ENCODE peak calls at places on chromosomes 6 and 20, in eight cellular contexts. One of them, this sample, is unnamed.

GRCh38 chr20:49969946-49970345 is 12.8 kb upstream of the SNAI1 start:
- DNase-seq in fibroblast of lung: no peak
- DNase-seq in astrocyte: no peak
- DNase-seq in IMR-90: no peak
- DNase-seq in neural progenitor cell: no peak
- DNase-seq in HepG2: no peak
- DNase-seq in SK-N-SH: no peak
- DNase-seq in endothelial cell of umbilical vein: no peak
- DNase-seq in this sample: peak; percentile 81

GRCh38 chr20:8932192-8933150 is 136.4 kb upstream of the PLCB4 start:
- DNase-seq in astrocyte: peak; percentile 65
- DNase-seq in neural progenitor cell: no peak
- DNase-seq in fibroblast of lung: peak; percentile 21
- DNase-seq in endothelial cell of umbilical vein: peak; percentile 73
- DNase-seq in SK-N-SH: no peak
- DNase-seq in IMR-90: peak; percentile 67
- DNase-seq in HepG2: no peak
- DNase-seq in this sample: peak; percentile 66

GRCh38 chr6:25623065-25623464 is 28.9 kb upstream of the SCGN start:
- DNase-seq in IMR-90: no peak
- DNase-seq in astrocyte: no peak
- DNase-seq in endothelial cell of umbilical vein: no peak
- DNase-seq in SK-N-SH: no peak
- DNase-seq in neural progenitor cell: no peak
- DNase-seq in HepG2: no peak
- DNase-seq in fibroblast of lung: no peak
- DNase-seq in this sample: no peak

GRCh38 chr6:132919028-132919427 is 104.7 kb downstream of the RPS12 start:
- DNase-seq in fibroblast of lung: peak; percentile 84
- DNase-seq in SK-N-SH: peak; percentile 6
- DNase-seq in astrocyte: peak; percentile 43
- DNase-seq in HepG2: no peak
- DNase-seq in IMR-90: peak; percentile 36
- DNase-seq in endothelial cell of umbilical vein: peak; percentile 90
- DNase-seq in neural progenitor cell: no peak
- DNase-seq in this sample: no peak

GRCh38 chr20:49501917-49502316 is 19.4 kb upstream of the KCNB1 start:
- DNase-seq in astrocyte: peak; percentile 31
- DNase-seq in SK-N-SH: no peak
- DNase-seq in endothelial cell of umbilical vein: peak; percentile 14
- DNase-seq in HepG2: peak; percentile 57
- DNase-seq in IMR-90: peak; percentile 26
- DNase-seq in neural progenitor cell: peak; percentile 21
- DNase-seq in fibroblast of lung: peak; percentile 10
- DNase-seq in this sample: peak; percentile 37

GRCh38 chr20:20440473-20440872 is 72.6 kb downstream of the INSM1 start:
- DNase-seq in IMR-90: no peak
- DNase-seq in HepG2: no peak
- DNase-seq in endothelial cell of umbilical vein: no peak
- DNase-seq in SK-N-SH: no peak
- DNase-seq in fibroblast of lung: no peak
- DNase-seq in neural progenitor cell: no peak
- DNase-seq in astrocyte: no peak
- DNase-seq in this sample: no peak

GRCh38 chr6:143276436-143276835 is 174.1 kb downstream of the ADAT2 start:
- DNase-seq in IMR-90: no peak
- DNase-seq in endothelial cell of umbilical vein: no peak
- DNase-seq in SK-N-SH: no peak
- DNase-seq in neural progenitor cell: no peak
- DNase-seq in HepG2: no peak
- DNase-seq in fibroblast of lung: no peak
- DNase-seq in astrocyte: no peak
- DNase-seq in this sample: no peak

GRCh38 chr6:31094389-31094881 is 17.9 kb downstream of the C6orf15 start:
- DNase-seq in endothelial cell of umbilical vein: peak; percentile 88
- DNase-seq in SK-N-SH: no peak
- DNase-seq in HepG2: no peak
- DNase-seq in IMR-90: no peak
- DNase-seq in astrocyte: no peak
- DNase-seq in neural progenitor cell: no peak
- DNase-seq in fibroblast of lung: no peak
- DNase-seq in this sample: peak; percentile 83

GRCh38 chr20:20551409-20551808 is 161.0 kb downstream of the RALGAPA2 start:
- DNase-seq in endothelial cell of umbilical vein: no peak
- DNase-seq in SK-N-SH: peak; percentile 12
- DNase-seq in HepG2: no peak
- DNase-seq in neural progenitor cell: no peak
- DNase-seq in IMR-90: no peak
- DNase-seq in fibroblast of lung: no peak
- DNase-seq in astrocyte: no peak
- DNase-seq in this sample: peak; percentile 38

GRCh38 chr6:148653138-148653776 is 93.6 kb upstream of the UST start:
- DNase-seq in endothelial cell of umbilical vein: no peak
- DNase-seq in astrocyte: peak; percentile 6
- DNase-seq in fibroblast of lung: no peak
- DNase-seq in neural progenitor cell: peak; percentile 51
- DNase-seq in SK-N-SH: no peak
- DNase-seq in IMR-90: no peak
- DNase-seq in HepG2: no peak
- DNase-seq in this sample: peak; percentile 33

GRCh38 chr6:7153807-7154206 is 46.0 kb downstream of the RREB1 start:
- DNase-seq in IMR-90: no peak
- DNase-seq in endothelial cell of umbilical vein: no peak
- DNase-seq in HepG2: no peak
- DNase-seq in fibroblast of lung: no peak
- DNase-seq in astrocyte: no peak
- DNase-seq in neural progenitor cell: no peak
- DNase-seq in SK-N-SH: no peak
- DNase-seq in this sample: no peak

DNA sequence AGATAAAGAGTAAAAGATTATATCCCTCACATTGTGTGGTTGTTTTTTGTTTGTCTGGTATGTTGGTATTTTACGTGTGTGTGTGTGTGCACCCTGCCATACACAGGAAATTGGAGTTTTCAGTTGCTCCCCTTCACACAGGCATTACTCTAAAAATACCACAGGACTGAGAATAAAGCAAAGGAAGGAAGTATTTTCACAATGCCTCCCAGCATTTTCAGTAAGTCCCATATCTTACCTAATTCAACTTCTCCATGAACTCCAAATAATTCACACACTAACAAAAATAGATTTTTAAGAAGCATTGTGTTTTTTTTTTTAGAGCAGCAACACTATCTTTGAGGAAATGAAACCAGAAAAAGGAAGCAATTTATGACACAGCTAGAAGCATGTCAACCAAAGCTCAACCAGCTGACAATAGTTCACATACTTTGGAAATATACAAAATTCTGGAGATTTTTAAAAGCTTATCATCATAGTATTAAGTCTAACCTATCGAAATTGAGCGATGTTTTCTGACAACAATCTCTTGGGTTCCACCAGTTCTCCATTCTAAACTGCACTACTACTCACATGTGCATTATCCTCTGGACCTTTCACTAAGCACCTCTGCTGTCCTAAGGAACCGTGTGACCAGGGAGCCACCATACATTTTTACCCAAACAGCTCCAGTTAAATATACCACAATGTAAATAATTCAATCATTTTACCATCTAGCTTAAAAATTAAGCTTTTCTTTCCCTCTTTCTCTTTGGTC is 2.1 kb downstream of the UBE2J1 start:
- DNase-seq in endothelial cell of umbilical vein: peak; percentile 92
- DNase-seq in astrocyte: peak; percentile 56
- DNase-seq in neural progenitor cell: no peak
- DNase-seq in fibroblast of lung: no peak
- DNase-seq in IMR-90: no peak
- DNase-seq in HepG2: no peak
- DNase-seq in SK-N-SH: no peak
- DNase-seq in this sample: no peak
- H3K4me3 ChIP-seq in endothelial cell of umbilical vein: no peak overlapping the region
- H3K4me3 ChIP-seq in astrocyte: peak overlapping the region; percentile 89
- H3K4me3 ChIP-seq in neural progenitor cell: no peak overlapping the region
- H3K4me3 ChIP-seq in fibroblast of lung: no peak overlapping the region
- H3K4me3 ChIP-seq in IMR-90: no peak overlapping the region
- H3K4me3 ChIP-seq in HepG2: peak overlapping the region; percentile 32
- H3K4me3 ChIP-seq in SK-N-SH: peak overlapping the region; percentile 89
- H3K4me3 ChIP-seq in this sample: peak overlapping the region; percentile 87

GRCh38 chr6:44048277-44048676 is 79.0 kb downstream of the MRPL14 start:
- DNase-seq in fibroblast of lung: no peak
- DNase-seq in neural progenitor cell: no peak
- DNase-seq in SK-N-SH: no peak
- DNase-seq in astrocyte: no peak
- DNase-seq in endothelial cell of umbilical vein: no peak
- DNase-seq in HepG2: no peak
- DNase-seq in IMR-90: no peak
- DNase-seq in this sample: no peak
- H3K4me2 ChIP-seq in fibroblast of lung: no peak overlapping the region
- H3K4me2 ChIP-seq in neural progenitor cell: no peak overlapping the region
- H3K4me2 ChIP-seq in SK-N-SH: no peak overlapping the region
- H3K4me2 ChIP-seq in astrocyte: no peak overlapping the region
- H3K4me2 ChIP-seq in endothelial cell of umbilical vein: no peak overlapping the region
- H3K4me2 ChIP-seq in HepG2: no peak overlapping the region
- H3K4me2 ChIP-seq in IMR-90: no peak overlapping the region
- H3K4me2 ChIP-seq in this sample: peak overlapping the region; percentile 54

GRCh38 chr6:81668615-81669047 is 83.8 kb downstream of the TENT5A start:
- DNase-seq in endothelial cell of umbilical vein: no peak
- DNase-seq in astrocyte: no peak
- DNase-seq in SK-N-SH: no peak
- DNase-seq in fibroblast of lung: no peak
- DNase-seq in IMR-90: no peak
- DNase-seq in neural progenitor cell: no peak
- DNase-seq in HepG2: no peak
- DNase-seq in this sample: no peak

DNA sequence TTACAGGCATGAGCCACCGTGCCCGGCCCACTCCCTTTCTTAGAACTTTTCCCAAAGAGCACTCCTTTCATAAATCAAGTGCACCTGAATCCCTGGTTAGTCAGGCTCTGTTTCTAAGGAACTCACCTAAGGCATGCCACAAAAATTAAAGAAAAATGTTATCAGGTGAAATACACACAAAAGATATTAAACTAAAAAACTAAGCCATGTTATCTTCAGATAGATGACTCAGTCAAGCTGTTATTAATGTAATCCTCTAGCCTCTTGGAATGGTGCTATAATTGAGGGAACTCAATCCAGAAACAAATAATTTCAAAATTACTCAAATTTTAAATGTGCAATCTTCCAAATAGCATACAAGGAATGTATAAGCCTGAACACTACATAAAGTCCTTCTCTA is 83.0 kb downstream of the TENT5A start:
- DNase-seq in HepG2: no peak
- DNase-seq in neural progenitor cell: no peak
- DNase-seq in astrocyte: no peak
- DNase-seq in IMR-90: no peak
- DNase-seq in SK-N-SH: no peak
- DNase-seq in fibroblast of lung: no peak
- DNase-seq in endothelial cell of umbilical vein: no peak
- DNase-seq in this sample: no peak
- TF ChIP-seq CTCF in HepG2: no peak
- TF ChIP-seq CTCF in neural progenitor cell: no peak
- TF ChIP-seq CTCF in astrocyte: no peak
- TF ChIP-seq CTCF in IMR-90: no peak
- TF ChIP-seq CTCF in SK-N-SH: no peak
- TF ChIP-seq CTCF in fibroblast of lung: no peak
- TF ChIP-seq CTCF in endothelial cell of umbilical vein: no peak
- TF ChIP-seq CTCF in this sample: no peak

DNA sequence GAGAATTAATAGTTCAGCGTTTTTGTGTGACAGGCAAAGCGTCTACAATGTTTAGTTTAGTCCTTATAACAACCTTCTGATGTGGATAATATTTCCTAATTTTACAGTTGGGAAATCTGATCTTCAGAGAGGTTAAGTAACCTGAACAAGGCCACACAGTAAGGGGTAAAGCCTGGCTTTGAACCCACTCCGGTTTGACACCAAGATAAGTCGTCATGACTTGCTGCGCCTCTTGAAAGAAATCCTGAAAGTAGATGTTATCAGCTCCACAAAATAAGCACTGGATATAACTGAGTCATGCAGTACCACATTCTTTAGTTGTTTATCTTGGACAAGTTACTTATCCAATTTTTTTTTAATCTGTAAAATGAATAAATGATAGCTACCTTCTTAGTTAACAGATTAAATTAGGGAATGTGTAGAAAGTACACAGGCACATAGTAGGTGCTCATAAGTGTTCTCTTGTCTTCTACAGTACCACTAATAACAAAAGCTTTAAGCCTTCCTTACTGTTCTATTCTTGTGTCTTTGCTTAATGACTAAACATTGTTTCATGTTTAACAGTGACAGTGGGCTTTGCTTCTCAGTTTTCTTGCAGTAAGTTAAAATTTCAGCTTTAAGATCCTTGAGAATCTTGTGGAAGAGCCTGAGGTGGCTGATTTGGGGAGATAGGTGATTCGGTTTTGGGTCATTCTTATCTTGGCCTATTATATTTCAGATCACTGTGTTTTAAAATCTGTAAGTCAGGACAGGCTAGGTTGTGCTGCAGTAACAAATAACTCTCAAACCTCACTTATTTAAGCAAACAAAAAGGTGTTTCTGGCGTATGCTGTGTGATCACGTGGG is 2.1 kb downstream of the HIVEP1 start:
- DNase-seq in endothelial cell of umbilical vein: peak; percentile 83
- DNase-seq in IMR-90: peak; percentile 90
- DNase-seq in neural progenitor cell: no peak
- DNase-seq in SK-N-SH: no peak
- DNase-seq in fibroblast of lung: peak; percentile 72
- DNase-seq in HepG2: no peak
- DNase-seq in astrocyte: peak; percentile 92
- DNase-seq in this sample: peak; percentile 86
- H3K4me3 ChIP-seq in endothelial cell of umbilical vein: peak overlapping the region; percentile 62
- H3K4me3 ChIP-seq in IMR-90: no peak overlapping the region
- H3K4me3 ChIP-seq in neural progenitor cell: peak overlapping the region; percentile 85
- H3K4me3 ChIP-seq in SK-N-SH: peak overlapping the region; percentile 89
- H3K4me3 ChIP-seq in fibroblast of lung: peak overlapping the region; percentile 80
- H3K4me3 ChIP-seq in HepG2: no peak overlapping the region
- H3K4me3 ChIP-seq in astrocyte: peak overlapping the region; percentile 70
- H3K4me3 ChIP-seq in this sample: peak overlapping the region; percentile 93

GRCh38 chr6:95649451-95649850 is 72.1 kb downstream of the MANEA start:
- DNase-seq in HepG2: no peak
- DNase-seq in astrocyte: no peak
- DNase-seq in fibroblast of lung: no peak
- DNase-seq in neural progenitor cell: no peak
- DNase-seq in endothelial cell of umbilical vein: no peak
- DNase-seq in IMR-90: no peak
- DNase-seq in SK-N-SH: no peak
- DNase-seq in this sample: no peak
- H3K4me2 ChIP-seq in HepG2: no peak overlapping the region
- H3K4me2 ChIP-seq in astrocyte: no peak overlapping the region
- H3K4me2 ChIP-seq in fibroblast of lung: no peak overlapping the region
- H3K4me2 ChIP-seq in neural progenitor cell: no peak overlapping the region
- H3K4me2 ChIP-seq in endothelial cell of umbilical vein: no peak overlapping the region
- H3K4me2 ChIP-seq in IMR-90: no peak overlapping the region
- H3K4me2 ChIP-seq in SK-N-SH: no peak overlapping the region
- H3K4me2 ChIP-seq in this sample: no peak overlapping the region

DNA sequence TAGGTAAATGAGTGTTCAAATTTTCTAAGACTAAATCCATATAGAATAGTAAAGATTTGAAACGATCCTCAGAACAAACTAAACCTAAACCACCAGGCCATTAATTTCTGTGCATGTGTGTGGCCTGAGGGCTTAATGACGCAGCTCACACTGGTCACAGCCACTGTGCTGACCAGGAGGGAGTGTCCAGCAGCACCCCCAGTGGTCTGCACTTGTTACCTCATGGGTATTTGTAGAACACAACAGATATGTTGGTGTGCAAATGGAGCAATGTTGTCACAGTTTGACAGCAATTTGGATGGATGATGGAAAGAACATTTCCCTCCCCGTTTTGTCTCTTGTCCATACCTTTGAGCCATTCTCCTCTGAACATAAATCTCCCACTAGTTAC is 122.4 kb upstream of the EXOC2 start:
- DNase-seq in astrocyte: no peak
- DNase-seq in HepG2: peak; percentile 19
- DNase-seq in neural progenitor cell: peak; percentile 58
- DNase-seq in endothelial cell of umbilical vein: no peak
- DNase-seq in fibroblast of lung: no peak
- DNase-seq in SK-N-SH: peak; percentile 27
- DNase-seq in IMR-90: no peak
- DNase-seq in this sample: no peak
- TF ChIP-seq CTCF in astrocyte: peak; percentile 7
- TF ChIP-seq CTCF in HepG2: peak; percentile 32
- TF ChIP-seq CTCF in neural progenitor cell: peak; percentile 48
- TF ChIP-seq CTCF in endothelial cell of umbilical vein: peak; percentile 6
- TF ChIP-seq CTCF in fibroblast of lung: peak; percentile 20
- TF ChIP-seq CTCF in SK-N-SH: no peak
- TF ChIP-seq CTCF in IMR-90: no peak
- TF ChIP-seq CTCF in this sample: peak; percentile 37